ENCODE peak calls at places on chromosomes 2 and 18, in six cellular contexts. Y is WTC11, D is brain microvascular endothelial cell, C is left ventricle myocardium inferior, I is dermis blood vessel endothelial cell, F is left ventricle myocardium superior. E is an unnamed sample.
A peak's percentile ranks its signal among the peaks of the same experiment; 100 is the strongest.

GRCh38 chr2:159076233-159076632 is 107.8 kb downstream of the TANC1 start:
- DNase-seq in Y (no peak), D (peak; percentile 81), C (no peak), I (peak; percentile 62), F (no peak), E (no peak)

GRCh38 chr2:194483041-194483440 is 1174.0 kb upstream of the SLC39A10 start:
- DNase-seq in Y (no peak), D (no peak), C (no peak), I (no peak), F (no peak), E (no peak)

GRCh38 chr18:52826994-52827393 is 487.0 kb downstream of the DCC start:
- DNase-seq in Y (peak; percentile 46), D (no peak), C (no peak), I (no peak), F (no peak), E (no peak)

GRCh38 chr2:1556776-1557466 is 143.7 kb downstream of the TPO start:
- DNase-seq in Y (no peak), D (peak; percentile 93), C (no peak), I (peak; percentile 79), F (peak; percentile 23), E (no peak)

GRCh38 chr2:99971326-99971965 is 170.9 kb downstream of the AFF3 start:
- DNase-seq in Y (no peak), D (peak; percentile 3), C (no peak), I (no peak), F (no peak), E (no peak)

GRCh38 chr2:127449439-127449838 is 31.2 kb downstream of the PROC start:
- DNase-seq in Y (no peak), D (no peak), C (no peak), I (no peak), F (no peak), E (no peak)

GRCh38 chr2:39437522-39438296 is 624 bp upstream of the MAP4K3 start:
- DNase-seq in Y (peak; percentile 19), D (no peak), C (peak; percentile 28), I (peak; percentile 51), F (peak; percentile 51), E (no peak)

GRCh38 chr2:112483047-112483473 is 1.1 kb downstream of the TTL start:
- DNase-seq in Y (peak; percentile 16), D (peak; percentile 58), C (no peak), I (peak; percentile 67), F (no peak), E (peak; percentile 15)

GRCh38 chr2:145190031-145190703 is 670.2 kb upstream of the ZEB2 start:
- DNase-seq in Y (no peak), D (peak; percentile 21), C (no peak), I (peak; percentile 55), F (no peak), E (peak; percentile 24)

GRCh38 chr18:9283789-9284188 is 50.8 kb upstream of the TWSG1 start:
- DNase-seq in Y (no peak), D (no peak), C (no peak), I (no peak), F (no peak), E (no peak)

GRCh38 chr18:22485808-22486244 is 68.1 kb upstream of the CTAGE1 start:
- DNase-seq in Y (no peak), D (no peak), C (no peak), I (no peak), F (no peak), E (no peak)

GRCh38 chr2:127080941-127081769 is 25.8 kb downstream of the BIN1 start:
- DNase-seq in Y (no peak), D (no peak), C (no peak), I (no peak), F (no peak), E (no peak)

GRCh38 chr2:158893057-158893456 is 75.4 kb upstream of the TANC1 start:
- DNase-seq in Y (no peak), D (no peak), C (no peak), I (no peak), F (no peak), E (no peak)

GRCh38 chr2:229033816-229034215 is 237.3 kb downstream of the PID1 start:
- DNase-seq in Y (no peak), D (no peak), C (no peak), I (no peak), F (no peak), E (no peak)

GRCh38 chr2:102837626-102838198 is 75.9 kb downstream of the TMEM182 start:
- DNase-seq in Y (no peak), D (no peak), C (no peak), I (no peak), F (no peak), E (no peak)

GRCh38 chr2:208064220-208064951 is 39.1 kb upstream of the PLEKHM3 start:
- DNase-seq in Y (no peak), D (peak; percentile 92), C (no peak), I (no peak), F (no peak), E (no peak)

GRCh38 chr2:121019073-121019472 is 265.9 kb downstream of the TFCP2L1 start:
- DNase-seq in Y (peak; percentile 40), D (no peak), C (no peak), I (no peak), F (peak; percentile 34), E (no peak)

GRCh38 chr2:203678971-203679370 is 27.5 kb upstream of the CD28 start:
- DNase-seq in Y (no peak), D (no peak), C (no peak), I (peak; percentile 32), F (no peak), E (no peak)

E was measured in neuronal stem cell.